ENCODE peak calls at places on chromosomes 3 and 15, in six cellular contexts. F is stimulated activated naive CD4-positive, alpha-beta T cell treated with Interleukin-2 at 50 U/mL for 16 hours; L is upper lobe of left lung; P is NCI-H1417 treated with DMSO at 0.1 percent for 48 hours; V is GDM1; I is OCI-LY7. C is an unnamed sample.

GRCh38 chr3:111919370-111920065 is 59.3 kb upstream of the ABHD10 start:
- DNase-seq in F (no peak), L (no peak), I (no peak), V (no peak), P (no peak), C (no peak)

GRCh38 chr3:178137206-178137605 is 399.0 kb upstream of the KCNMB2 start:
- DNase-seq in F (no peak), V (no peak), I (no peak), P (no peak), L (no peak), C (no peak)

GRCh38 chr15:34708422-34708821 is 46.4 kb downstream of the GJD2 start:
- DNase-seq in F (no peak), I (peak), V (no peak), L (no peak), P (peak), C (no peak)

GRCh38 chr15:72168131-72168825 is 29.3 kb downstream of the GRAMD2A start:
- DNase-seq in F (no peak), V (peak), I (no peak), L (no peak), P (no peak), C (no peak)

GRCh38 chr3:73622135-73622534 is 2.6 kb downstream of the PDZRN3 start:
- DNase-seq in I (no peak), F (no peak), L (no peak), V (no peak), P (peak), C (no peak)

GRCh38 chr3:197730200-197730599 is 6.5 kb downstream of the RUBCN start:
- DNase-seq in V (no peak), P (no peak), I (no peak), L (no peak), F (no peak), C (no peak)

GRCh38 chr3:175002732-175003143 is 143.6 kb downstream of the NAALADL2 start:
- DNase-seq in L (no peak), I (no peak), P (no peak), V (no peak), F (no peak), C (no peak)

GRCh38 chr3:104245981-104246380 is 1120.7 kb upstream of the ALCAM start:
- DNase-seq in F (no peak), L (no peak), I (no peak), P (no peak), V (no peak), C (no peak)

GRCh38 chr15:101568821-101569555 is 79.5 kb upstream of the PCSK6 start:
- DNase-seq in L (no peak), V (no peak), I (no peak), P (no peak), F (no peak), C (no peak)

GRCh38 chr3:159091936-159092335 is 290.1 kb downstream of the MFSD1 start:
- DNase-seq in L (no peak), V (no peak), F (no peak), P (no peak), I (no peak), C (no peak)

GRCh38 chr3:42704136-42704841 is 1.7 kb upstream of the HHATL start:
- DNase-seq in P (no peak), I (no peak), F (no peak), V (no peak), L (no peak), C (no peak)

GRCh38 chr3:113697192-113698090 is 999 bp upstream of the USF3 start:
- DNase-seq in F (peak), P (no peak), V (peak), I (peak), L (peak), C (no peak)

GRCh38 chr3:157533298-157533870 is 30.2 kb upstream of the VEPH1 start:
- DNase-seq in L (no peak), V (no peak), I (no peak), P (no peak), F (no peak), C (no peak)

GRCh38 chr15:68508485-68509189 is 70.2 kb upstream of the CORO2B start:
- DNase-seq in I (no peak), F (no peak), P (no peak), V (no peak), L (peak), C (no peak)

GRCh38 chr3:82085356-82085755 is 323.9 kb upstream of the GBE1 start:
- DNase-seq in V (no peak), P (no peak), L (no peak), F (no peak), I (no peak), C (no peak)

GRCh38 chr15:66233487-66234415 is 19.8 kb downstream of the MEGF11 start:
- DNase-seq in I (peak), P (no peak), L (no peak), V (no peak), F (no peak), C (no peak)

GRCh38 chr3:190696777-190697501 is 165.6 kb downstream of the GMNC start:
- DNase-seq in P (no peak), V (no peak), L (no peak), F (no peak), I (peak), C (no peak)

GRCh38 chr15:83378921-83379561 is 68.1 kb upstream of the SH3GL3 start:
- DNase-seq in L (no peak), F (no peak), I (no peak), V (no peak), P (no peak), C (no peak)

GRCh38 chr3:17175187-17175839 is 290.6 kb downstream of the PLCL2 start:
- DNase-seq in F (no peak), I (no peak), V (no peak), P (no peak), L (no peak), C (no peak)